ENCODE peak calls at places on chromosomes 7 and 10, in seven cellular contexts. C is WTC11, G is HCT116, E is HEK293T, M is HepG2, Q is GM12878, S is K562. L is an unnamed sample.

GRCh38 chr10:71998840-71999194 is 34.6 kb downstream of the CHST3 start:
- DNase-seq in C (no peak), G (no peak), E (no peak), M (peak; percentile 70), Q (no peak), S (no peak), L (no peak)

GRCh38 chr10:104391150-104391968 is 37.7 kb downstream of the CFAP58 start:
- DNase-seq in C (no peak), G (peak; percentile 51), E (no peak), M (peak; percentile 6), Q (no peak), S (no peak), L (no peak)

GRCh38 chr7:122137291-122138077 is 6.6 kb downstream of the AASS start:
- DNase-seq in C (no peak), G (no peak), E (no peak), M (no peak), Q (no peak), S (no peak), L (no peak)

GRCh38 chr10:43680035-43680434 is 31.4 kb upstream of the ZNF32 start:
- DNase-seq in C (no peak), G (no peak), E (no peak), M (no peak), Q (no peak), S (peak; percentile 51), L (no peak)

GRCh38 chr7:152341039-152341913 is 94.5 kb downstream of the KMT2C start:
- DNase-seq in C (no peak), G (peak; percentile 44), E (peak; percentile 76), M (peak; percentile 60), Q (peak; percentile 40), S (peak; percentile 81), L (no peak)

GRCh38 chr7:30688718-30689221 is 6.5 kb upstream of the CRHR2 start:
- DNase-seq in C (peak; percentile 42), G (no peak), E (no peak), M (no peak), Q (no peak), S (no peak), L (no peak)

GRCh38 chr10:4825868-4826787 is at the start of gene AKR1E2:
- DNase-seq in C (peak; percentile 82), G (peak; percentile 83), E (no peak), M (no peak), Q (no peak), S (peak; percentile 91), L (peak; percentile 46)

GRCh38 chr7:136198168-136198567 is 221.0 kb upstream of the MTPN start:
- DNase-seq in C (no peak), G (no peak), E (no peak), M (no peak), Q (no peak), S (no peak), L (no peak)

GRCh38 chr7:27549621-27550020 is 113.1 kb downstream of the HIBADH start:
- DNase-seq in C (no peak), G (no peak), E (no peak), M (no peak), Q (no peak), S (no peak), L (no peak)

GRCh38 chr10:98119891-98120290 is 14.6 kb upstream of the R3HCC1L start:
- DNase-seq in C (no peak), G (no peak), E (no peak), M (no peak), Q (no peak), S (no peak), L (no peak)

GRCh38 chr7:117250801-117251200 is 72.1 kb downstream of the WNT2 start:
- DNase-seq in C (no peak), G (no peak), E (no peak), M (no peak), Q (no peak), S (no peak), L (no peak)

GRCh38 chr10:86598151-86598550 is 56.2 kb upstream of the OPN4 start:
- DNase-seq in C (no peak), G (no peak), E (no peak), M (no peak), Q (no peak), S (no peak), L (no peak)

GRCh38 chr10:50275650-50276235 is 24.4 kb upstream of the ASAH2 start:
- DNase-seq in C (peak; percentile 45), G (no peak), E (peak; percentile 50), M (peak; percentile 20), Q (peak; percentile 25), S (peak; percentile 83), L (no peak)

GRCh38 chr10:98349508-98349922 is 65.5 kb downstream of the PYROXD2 start:
- DNase-seq in C (no peak), G (no peak), E (no peak), M (no peak), Q (no peak), S (no peak), L (no peak)

GRCh38 chr7:151351027-151351426 is 9.4 kb downstream of the NUB1 start:
- DNase-seq in C (peak; percentile 75), G (no peak), E (peak; percentile 49), M (no peak), Q (no peak), S (peak; percentile 57), L (peak; percentile 77)

GRCh38 chr7:110595694-110596093 is 495.2 kb upstream of the LRRN3 start:
- DNase-seq in C (no peak), G (no peak), E (no peak), M (no peak), Q (no peak), S (no peak), L (no peak)

GRCh38 chr10:92240289-92241157 is 50.4 kb downstream of the CPEB3 start:
- DNase-seq in C (peak; percentile 19), G (no peak), E (peak; percentile 78), M (peak; percentile 75), Q (peak; percentile 53), S (peak; percentile 50), L (peak; percentile 47)

GRCh38 chr10:48651839-48652238 is 32.8 kb upstream of the WDFY4 start:
- DNase-seq in C (no peak), G (no peak), E (no peak), M (no peak), Q (no peak), S (no peak), L (no peak)

GRCh38 chr7:28920424-28920823 is 37.7 kb downstream of the TRIL start:
- DNase-seq in C (no peak), G (no peak), E (no peak), M (no peak), Q (no peak), S (no peak), L (no peak)

GRCh38 chr7:152751449-152752141 is 8.0 kb upstream of the ACTR3B start:
- DNase-seq in C (no peak), G (no peak), E (no peak), M (no peak), Q (no peak), S (no peak), L (no peak)

GRCh38 chr7:41110186-41110585 is 592.7 kb downstream of the INHBA start:
- DNase-seq in C (no peak), G (no peak), E (no peak), M (no peak), Q (no peak), S (no peak), L (no peak)

GRCh38 chr10:72730462-72730861 is 38.5 kb downstream of the MCU start:
- DNase-seq in C (no peak), G (no peak), E (no peak), M (no peak), Q (no peak), S (no peak), L (no peak)

GRCh38 chr7:45872116-45873034 is 507 bp downstream of the CCDC201 start:
- DNase-seq in C (peak; percentile 61), G (no peak), E (peak; percentile 43), M (peak; percentile 57), Q (no peak), S (peak; percentile 32), L (peak; percentile 69)

GRCh38 chr7:36487756-36488336 is 98.2 kb downstream of the ANLN start:
- DNase-seq in C (no peak), G (peak; percentile 59), E (peak; percentile 52), M (peak; percentile 39), Q (peak; percentile 21), S (no peak), L (no peak)
- TF ChIP-seq SP1 in C (no peak), G (no peak), E (no peak), M (no peak), Q (no peak), S (no peak), L (no peak)

GRCh38 chr10:119755446-119755845 is 29.6 kb downstream of the INPP5F start:
- DNase-seq in C (no peak), G (no peak), E (no peak), M (no peak), Q (no peak), S (no peak), L (no peak)
- TF ChIP-seq SP1 in C (no peak), G (no peak), E (no peak), M (no peak), Q (no peak), S (no peak), L (no peak)

GRCh38 chr7:74355091-74355490 is 65.9 kb downstream of the CLIP2 start:
- DNase-seq in C (no peak), G (peak; percentile 75), E (no peak), M (peak; percentile 20), Q (no peak), S (no peak), L (no peak)

GRCh38 chr7:74349621-74350020 is 60.4 kb downstream of the CLIP2 start:
- DNase-seq in C (no peak), G (no peak), E (no peak), M (no peak), Q (no peak), S (no peak), L (no peak)

GRCh38 chr7:74354009-74354408 is 64.8 kb downstream of the CLIP2 start:
- DNase-seq in C (no peak), G (no peak), E (no peak), M (no peak), Q (no peak), S (no peak), L (no peak)

GRCh38 chr7:74351836-74352235 is 62.6 kb downstream of the CLIP2 start:
- DNase-seq in C (no peak), G (no peak), E (no peak), M (no peak), Q (no peak), S (no peak), L (no peak)

DNA sequence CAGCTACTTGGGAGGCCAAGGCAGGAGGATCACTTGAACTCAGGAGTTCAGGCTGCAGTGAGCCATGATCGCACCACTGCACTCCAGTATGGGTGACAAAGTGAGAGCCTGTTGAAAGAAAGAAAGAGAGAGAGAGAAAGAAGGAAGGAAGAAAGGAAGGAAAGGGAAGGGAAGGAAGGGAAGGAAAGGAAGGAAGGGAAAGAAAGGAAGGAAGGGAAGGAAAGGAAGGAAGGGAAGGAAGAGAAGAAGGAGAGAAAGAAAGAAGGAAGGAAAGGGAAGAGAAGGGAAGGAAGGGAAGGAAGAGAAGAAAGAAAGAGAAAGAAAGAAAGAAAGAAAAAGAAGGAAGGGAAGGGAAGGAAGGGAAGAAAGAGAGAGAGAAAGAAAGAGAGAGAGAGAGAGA is 61.5 kb downstream of the CLIP2 start:
- DNase-seq in C (no peak), G (no peak), E (no peak), M (no peak), Q (no peak), S (no peak), L (no peak)
- TF ChIP-seq SP1 in C (no peak), G (no peak), E (no peak), M (no peak), Q (no peak), S (no peak), L (no peak)

DNA sequence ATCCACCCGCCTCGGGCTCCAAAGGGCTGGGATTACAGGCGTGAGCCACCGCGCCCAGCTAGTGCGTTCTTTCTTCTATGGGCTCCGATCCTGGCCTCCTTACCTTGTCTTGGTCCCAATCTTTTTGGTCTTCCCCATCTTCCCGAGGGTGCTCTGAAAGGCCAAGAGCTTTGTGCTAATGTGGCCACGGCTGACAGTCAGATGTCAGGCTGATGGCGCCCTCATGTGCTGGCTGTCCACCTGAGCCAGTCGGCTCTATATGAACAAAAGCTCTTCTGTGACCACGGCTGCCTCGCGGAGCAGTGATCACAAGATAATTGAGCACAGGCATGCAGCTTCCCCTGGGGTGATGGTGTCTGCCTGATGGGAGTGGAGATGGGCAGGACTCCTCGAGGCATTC is 11.0 kb upstream of the AHCYL2 start:
- DNase-seq in C (peak; percentile 68), G (no peak), E (no peak), M (peak; percentile 85), Q (no peak), S (peak; percentile 65), L (peak; percentile 66)
- TF ChIP-seq SP1 in C (no peak), G (no peak), E (no peak), M (no peak), Q (no peak), S (no peak), L (no peak)

L was measured in H1.